ENCODE peak calls at places on chromosomes 7 and 10, in seven cellular contexts. R is tibial artery, C is lung, K is H7, H is upper lobe of left lung, S is fibroblast of mammary gland, X is spleen. A is an unnamed sample.

GRCh38 chr7:149217570-149217969 is 21.9 kb upstream of the ZNF212 start:
- DNase-seq in R (no peak), C (no peak), K (no peak), H (no peak), S (no peak), X (no peak), A (no peak)

GRCh38 chr10:75497997-75498797 is 66.8 kb downstream of the LRMDA start:
- DNase-seq in R (no peak), C (no peak), K (no peak), H (no peak), S (peak; percentile 91), X (no peak), A (no peak)

GRCh38 chr7:156460861-156461632 is 179.5 kb upstream of the RNF32 start:
- DNase-seq in R (no peak), C (no peak), K (no peak), H (no peak), S (no peak), X (no peak), A (no peak)

GRCh38 chr7:116348356-116348755 is 138.0 kb downstream of the TES start:
- DNase-seq in R (no peak), C (no peak), K (no peak), H (no peak), S (no peak), X (no peak), A (no peak)

GRCh38 chr7:111132833-111133232 is 41.9 kb downstream of the LRRN3 start:
- DNase-seq in R (no peak), C (no peak), K (no peak), H (no peak), S (peak; percentile 64), X (no peak), A (no peak)

GRCh38 chr10:125991009-125991788 is 94.8 kb downstream of the FANK1 start:
- DNase-seq in R (no peak), C (no peak), K (no peak), H (no peak), S (peak; percentile 18), X (no peak), A (no peak)

GRCh38 chr10:122164028-122164601 is 107.0 kb upstream of the BTBD16 start:
- DNase-seq in R (no peak), C (no peak), K (no peak), H (no peak), S (no peak), X (no peak), A (peak; percentile 95)

GRCh38 chr10:79266543-79267312 is 80.5 kb upstream of the PPIF start:
- DNase-seq in R (peak; percentile 94), C (peak; percentile 56), K (no peak), H (peak; percentile 32), S (peak; percentile 90), X (no peak), A (no peak)

GRCh38 chr7:831596-832291 is 532 bp upstream of the SUN1 start:
- DNase-seq in R (no peak), C (no peak), K (no peak), H (no peak), S (peak; percentile 95), X (no peak), A (peak; percentile 40)

GRCh38 chr10:71219918-71220688 is 7.7 kb downstream of the UNC5B start:
- DNase-seq in R (peak; percentile 34), C (no peak), K (no peak), H (no peak), S (no peak), X (peak; percentile 21), A (no peak)

GRCh38 chr10:12605580-12606405 is 256.4 kb downstream of the CAMK1D start:
- DNase-seq in R (peak; percentile 91), C (peak; percentile 85), K (peak; percentile 48), H (peak; percentile 48), S (peak; percentile 11), X (peak; percentile 85), A (peak; percentile 96)

GRCh38 chr10:91653214-91653875 is 20.5 kb upstream of the PPP1R3C start:
- DNase-seq in R (no peak), C (no peak), K (no peak), H (no peak), S (peak; percentile 91), X (no peak), A (no peak)

GRCh38 chr10:13956826-13957225 is 370.1 kb downstream of the PRPF18 start:
- DNase-seq in R (peak; percentile 96), C (peak; percentile 61), K (no peak), H (no peak), S (peak; percentile 83), X (no peak), A (peak; percentile 50)

GRCh38 chr10:46553238-46554049 is 3.0 kb downstream of the GPRIN2 start:
- DNase-seq in R (peak; percentile 61), C (peak; percentile 29), K (no peak), H (peak; percentile 51), S (no peak), X (peak; percentile 77), A (no peak)

GRCh38 chr7:155842496-155843265 is 30.4 kb upstream of the SHH start:
- DNase-seq in R (peak; percentile 23), C (no peak), K (no peak), H (peak; percentile 61), S (no peak), X (peak; percentile 49), A (no peak)

GRCh38 chr7:68148440-68148839 is 1151.8 kb downstream of the TYW1 start:
- DNase-seq in R (no peak), C (no peak), K (no peak), H (no peak), S (no peak), X (no peak), A (no peak)

GRCh38 chr10:65618125-65618524 is 1307.7 kb upstream of the LRRTM3 start:
- DNase-seq in R (no peak), C (no peak), K (no peak), H (no peak), S (no peak), X (no peak), A (no peak)

GRCh38 chr10:102235598-102235920 is 5.8 kb downstream of the PITX3 start:
- DNase-seq in R (no peak), C (no peak), K (no peak), H (no peak), S (no peak), X (no peak), A (no peak)

GRCh38 chr7:24356758-24357386 is 72.9 kb downstream of the NPY start:
- DNase-seq in R (no peak), C (no peak), K (no peak), H (no peak), S (no peak), X (no peak), A (no peak)

GRCh38 chr7:112898432-112899290 is 108.5 kb upstream of the TMEM168 start:
- DNase-seq in R (no peak), C (peak; percentile 55), K (peak; percentile 39), H (no peak), S (peak; percentile 77), X (no peak), A (peak; percentile 44)

GRCh38 chr10:60348982-60349381 is 40.7 kb downstream of the ANK3 start:
- DNase-seq in R (no peak), C (no peak), K (no peak), H (no peak), S (peak; percentile 51), X (no peak), A (no peak)

GRCh38 chr10:60347270-60347669 is 42.4 kb downstream of the ANK3 start:
- DNase-seq in R (no peak), C (no peak), K (no peak), H (no peak), S (no peak), X (no peak), A (no peak)

GRCh38 chr10:60349426-60349825 is 40.2 kb downstream of the ANK3 start:
- DNase-seq in R (no peak), C (no peak), K (no peak), H (no peak), S (no peak), X (no peak), A (no peak)

GRCh38 chr10:60343254-60343653 is 46.4 kb downstream of the ANK3 start:
- DNase-seq in R (no peak), C (no peak), K (no peak), H (no peak), S (no peak), X (no peak), A (no peak)

GRCh38 chr10:60346661-60347060 is 43.0 kb downstream of the ANK3 start:
- DNase-seq in R (no peak), C (no peak), K (no peak), H (no peak), S (peak; percentile 14), X (no peak), A (no peak)
- H3K4me3 ChIP-seq in R (no peak overlapping the region), C (no peak overlapping the region), K (no peak overlapping the region), H (no peak overlapping the region), S (no peak overlapping the region), X (no peak overlapping the region), A (no peak overlapping the region)

GRCh38 chr7:45918556-45918955 is 2.5 kb downstream of the IGFBP3 start:
- DNase-seq in R (no peak), C (no peak), K (no peak), H (no peak), S (no peak), X (no peak), A (no peak)

GRCh38 chr7:45917658-45918057 is 3.4 kb downstream of the IGFBP3 start:
- DNase-seq in R (peak; percentile 86), C (peak; percentile 77), K (peak; percentile 86), H (peak; percentile 87), S (peak; percentile 57), X (peak; percentile 91), A (peak; percentile 86)

GRCh38 chr7:45920543-45921380 is at the start of gene IGFBP3:
- DNase-seq in R (peak; percentile 82), C (no peak), K (peak; percentile 86), H (peak; percentile 91), S (peak; percentile 60), X (no peak), A (peak; percentile 68)

GRCh38 chr7:45919947-45920542 is 1.0 kb downstream of the IGFBP3 start:
- DNase-seq in R (no peak), C (no peak), K (no peak), H (no peak), S (no peak), X (no peak), A (no peak)

DNA sequence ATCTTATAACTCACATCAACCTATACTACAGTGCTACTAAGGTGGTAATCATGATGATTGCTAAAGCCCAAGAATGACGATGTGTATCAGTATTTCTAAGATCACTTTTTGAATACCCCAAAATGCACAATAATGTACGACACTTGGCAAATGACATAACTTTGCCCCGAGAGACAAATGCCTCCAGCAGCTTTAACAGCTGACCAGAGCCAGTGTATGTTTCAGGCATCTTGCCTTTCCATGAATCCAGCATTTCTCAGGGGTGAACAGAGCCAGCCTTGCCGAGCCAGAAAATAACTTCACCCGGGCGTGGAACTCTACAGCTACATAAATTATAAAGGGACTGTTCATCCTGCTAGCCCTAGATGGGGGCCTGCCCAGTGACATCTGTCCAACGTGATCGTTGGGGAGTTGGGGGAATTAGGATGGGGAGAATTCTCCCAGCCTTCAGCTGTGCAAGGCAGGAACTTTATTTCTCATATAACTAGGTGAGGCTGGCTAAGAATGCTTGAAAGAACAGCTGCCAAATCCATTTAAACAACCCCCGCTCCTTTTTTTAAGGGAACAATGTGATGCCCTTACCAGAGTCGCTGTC is 1.7 kb downstream of the IGFBP3 start:
- DNase-seq in R (no peak), C (no peak), K (no peak), H (no peak), S (no peak), X (no peak), A (no peak)
- H3K4me3 ChIP-seq in R (peak overlapping the region; percentile 64), C (no peak overlapping the region), K (no peak overlapping the region), H (no peak overlapping the region), S (no peak overlapping the region), X (peak overlapping the region; percentile 50), A (no peak overlapping the region)

GRCh38 chr7:151168022-151168786 is 710 bp upstream of the GBX1 start:
- DNase-seq in R (no peak), C (no peak), K (peak; percentile 96), H (peak; percentile 93), S (no peak), X (no peak), A (peak; percentile 17)
- H3K4me3 ChIP-seq in R (peak overlapping the region; percentile 31), C (no peak overlapping the region), K (peak overlapping the region; percentile 48), H (peak overlapping the region; percentile 49), S (no peak overlapping the region), X (peak overlapping the region; percentile 54), A (no peak overlapping the region)

GRCh38 chr7:139232893-139233292 is 1.9 kb downstream of the UBN2 start:
- DNase-seq in R (no peak), C (no peak), K (no peak), H (no peak), S (peak; percentile 68), X (no peak), A (no peak)
- H3K4me3 ChIP-seq in R (peak overlapping the region; percentile 70), C (no peak overlapping the region), K (peak overlapping the region; percentile 98), H (no peak overlapping the region), S (peak overlapping the region; percentile 93), X (peak overlapping the region; percentile 99), A (no peak overlapping the region)